ENCODE peak calls at places on chromosomes 1 and 21, in ten cellular contexts. O is choroid plexus epithelial cell; F is prostate gland; M is HFFc6; L is HuH-7.5; N is activated CD4-positive, CD25-positive, alpha-beta regulatory T cell treated with anti-CD3 and anti-CD28 coated beads, Interleukin-2, amount 50 U/mL, for 72 hours; I is NCI-H510A treated with DMSO at 0.1 percent for 48 hours; U is NCI-H345; H is mucosa of gallbladder; R is posterior cingulate gyrus. Y is an unnamed sample.

GRCh38 chr1:222787746-222788145 is 27.1 kb upstream of the DISP1 start:
- DNase-seq in H (no peak), N (no peak), F (no peak), I (no peak), O (no peak), L (no peak), R (no peak), M (no peak), U (no peak), Y (no peak)

GRCh38 chr1:161139765-161140164 is 7.3 kb upstream of the DEDD start:
- DNase-seq in U (peak; percentile 13), F (peak; percentile 39), R (no peak), I (peak; percentile 19), H (no peak), O (peak; percentile 79), M (peak; percentile 50), N (no peak), L (peak; percentile 37), Y (no peak)

GRCh38 chr1:145967288-145967687 is 2.8 kb downstream of the POLR3GL start:
- DNase-seq in M (no peak), N (no peak), F (no peak), U (no peak), H (no peak), O (no peak), L (no peak), I (no peak), R (no peak), Y (no peak)

GRCh38 chr1:52127181-52128175 is 14.4 kb upstream of the ZFYVE9 start:
- DNase-seq in I (peak; percentile 49), U (peak; percentile 23), L (no peak), O (peak; percentile 90), M (peak; percentile 45), R (peak; percentile 31), F (peak; percentile 41), H (peak; percentile 54), N (no peak), Y (peak; percentile 44)

GRCh38 chr1:232856556-232856955 is 51.3 kb downstream of the MAP10 start:
- DNase-seq in H (no peak), U (no peak), F (no peak), L (no peak), M (no peak), I (no peak), N (no peak), O (peak; percentile 24), R (no peak), Y (no peak)

GRCh38 chr1:35281565-35281964 is 13.1 kb downstream of the ZMYM4 start:
- DNase-seq in I (no peak), H (no peak), F (no peak), M (no peak), L (no peak), U (no peak), R (no peak), O (no peak), N (no peak), Y (no peak)

GRCh38 chr1:56073614-56074356 is 505.6 kb downstream of the PLPP3 start:
- DNase-seq in R (no peak), F (peak; percentile 8), I (no peak), M (peak; percentile 62), H (peak; percentile 81), N (no peak), U (no peak), O (peak; percentile 57), L (no peak), Y (peak; percentile 38)

GRCh38 chr21:42429021-42429420 is 25.3 kb downstream of the UBASH3A start:
- DNase-seq in N (no peak), I (no peak), F (no peak), O (no peak), L (no peak), U (no peak), R (no peak), M (no peak), H (no peak), Y (no peak)

GRCh38 chr1:159880435-159880834 is 18.0 kb upstream of the VSIG8 start:
- DNase-seq in M (no peak), F (no peak), I (no peak), U (no peak), O (peak; percentile 24), H (no peak), L (no peak), R (no peak), N (no peak), Y (no peak)

GRCh38 chr1:183673605-183674150 is 20.6 kb upstream of the APOBEC4 start:
- DNase-seq in F (no peak), H (no peak), M (no peak), R (no peak), I (no peak), N (no peak), U (no peak), O (no peak), L (no peak), Y (no peak)

GRCh38 chr1:210440081-210440480 is 111.4 kb downstream of the HHAT start:
- DNase-seq in O (no peak), I (no peak), L (no peak), M (no peak), U (no peak), H (no peak), R (no peak), N (no peak), F (no peak), Y (no peak)

GRCh38 chr1:7676274-7676945 is 94.7 kb upstream of the VAMP3 start:
- DNase-seq in O (no peak), M (no peak), H (no peak), I (no peak), N (no peak), F (no peak), U (no peak), R (no peak), L (no peak), Y (no peak)

GRCh38 chr21:36310016-36310415 is 10.0 kb upstream of the MORC3 start:
- DNase-seq in N (peak; percentile 50), R (no peak), M (no peak), I (no peak), O (no peak), H (no peak), F (no peak), L (no peak), U (no peak), Y (no peak)

GRCh38 chr1:164914208-164914607 is 355.2 kb downstream of the PBX1 start:
- DNase-seq in H (peak; percentile 16), I (no peak), N (no peak), O (peak; percentile 87), L (no peak), R (no peak), F (peak; percentile 24), U (no peak), M (peak; percentile 47), Y (no peak)

GRCh38 chr21:34695434-34695833 is 26.6 kb downstream of the CLIC6 start:
- DNase-seq in H (no peak), U (no peak), L (no peak), O (no peak), R (no peak), M (no peak), F (no peak), N (no peak), I (no peak), Y (no peak)

GRCh38 chr1:29508458-29509107 is 272.3 kb downstream of the PTPRU start:
- DNase-seq in L (no peak), F (no peak), O (no peak), R (no peak), N (no peak), M (no peak), I (no peak), H (no peak), U (no peak), Y (no peak)

GRCh38 chr21:41142051-41142795 is 25.7 kb upstream of the BACE2 start:
- DNase-seq in I (peak; percentile 69), M (peak; percentile 30), R (no peak), U (peak; percentile 41), H (no peak), O (peak; percentile 12), F (peak; percentile 65), N (no peak), L (no peak), Y (no peak)

GRCh38 chr1:169106921-169107672 is 607 bp downstream of the ATP1B1 start:
- DNase-seq in L (no peak), F (no peak), O (peak; percentile 42), M (peak; percentile 33), H (no peak), N (peak; percentile 42), U (no peak), I (no peak), R (no peak), Y (peak; percentile 71)

GRCh38 chr1:9721606-9722377 is 70.3 kb downstream of the PIK3CD start:
- DNase-seq in R (peak; percentile 54), O (peak; percentile 33), N (peak; percentile 77), U (no peak), I (peak; percentile 25), M (no peak), L (peak; percentile 79), F (no peak), H (no peak), Y (peak; percentile 55)

GRCh38 chr1:91502882-91503184 is 2.2 kb downstream of the CDC7 start:
- DNase-seq in M (no peak), L (no peak), U (peak; percentile 4), H (no peak), O (peak; percentile 41), N (no peak), R (no peak), I (peak; percentile 68), F (no peak), Y (no peak)